ENCODE peak calls at places on chromosomes 7 and 10, in six cellular contexts. B is substantia nigra; A is fibroblast of mammary gland; M is iPS DF 6.9; F is stimulated activated CD4-positive, alpha-beta T cell treated with anti-CD3 and anti-CD28 coated beads, Interleukin-4, amount 100 ng/mL, for 1 hour; I is tibial artery. C is an unnamed sample.
A peak's percentile ranks its signal among the peaks of the same experiment; 100 is the strongest.

GRCh38 chr7:12942599-12942998 is 255.2 kb downstream of the ARL4A start:
- DNase-seq in I (no peak), B (no peak), A (no peak), F (no peak), M (no peak), C (no peak)

GRCh38 chr7:42812779-42813178 is 99.1 kb downstream of the C7orf25 start:
- DNase-seq in A (no peak), B (no peak), F (no peak), I (no peak), M (no peak), C (no peak)

GRCh38 chr10:123506455-123506854 is 159.7 kb upstream of the GPR26 start:
- DNase-seq in A (no peak), B (no peak), F (no peak), M (no peak), I (no peak), C (no peak)

GRCh38 chr7:568031-568680 is 48.5 kb upstream of the PDGFA start:
- DNase-seq in I (no peak), M (no peak), A (no peak), B (no peak), F (no peak), C (no peak)

GRCh38 chr10:116773306-116773705 is 30.9 kb upstream of the HSPA12A start:
- DNase-seq in M (no peak), B (no peak), F (no peak), I (no peak), A (no peak), C (no peak)

GRCh38 chr7:26202019-26202985 is 757 bp downstream of the CBX3 start:
- DNase-seq in F (peak; percentile 73), B (no peak), M (no peak), I (no peak), A (peak; percentile 39), C (peak; percentile 21)

GRCh38 chr10:119502214-119502613 is 40.3 kb downstream of the RGS10 start:
- DNase-seq in M (no peak), I (no peak), B (no peak), A (no peak), F (peak; percentile 74), C (no peak)

GRCh38 chr7:95777266-95777665 is 4.9 kb downstream of the DYNC1I1 start:
- DNase-seq in M (no peak), A (no peak), I (no peak), F (no peak), B (no peak), C (no peak)

GRCh38 chr10:46094931-46095755 is 49.1 kb upstream of the MSMB start:
- DNase-seq in A (no peak), M (no peak), I (no peak), B (no peak), F (peak; percentile 7), C (no peak)

GRCh38 chr7:48105045-48105444 is 16.0 kb downstream of the UPP1 start:
- DNase-seq in B (no peak), F (no peak), I (no peak), A (no peak), M (no peak), C (no peak)

GRCh38 chr7:155316427-155317113 is 18.9 kb downstream of the INSIG1 start:
- DNase-seq in I (no peak), F (no peak), B (no peak), A (no peak), M (no peak), C (no peak)

GRCh38 chr10:93384006-93384405 is 98.1 kb downstream of the MYOF start:
- DNase-seq in A (no peak), I (no peak), F (no peak), M (no peak), B (no peak), C (no peak)

GRCh38 chr10:126133906-126134703 is 237.7 kb downstream of the FANK1 start:
- DNase-seq in I (no peak), M (no peak), B (no peak), A (peak; percentile 83), F (no peak), C (no peak)

GRCh38 chr10:106956216-106956915 is 208.1 kb downstream of the SORCS1 start:
- DNase-seq in B (no peak), F (no peak), I (no peak), A (no peak), M (no peak), C (no peak)

GRCh38 chr7:134562136-134562535 is 13.2 kb downstream of the AKR1B15 start:
- DNase-seq in B (no peak), I (no peak), A (peak; percentile 91), M (no peak), F (no peak), C (no peak)

GRCh38 chr7:133678137-133678814 is 425.4 kb downstream of the EXOC4 start:
- DNase-seq in I (no peak), F (no peak), M (no peak), A (no peak), B (no peak), C (no peak)

GRCh38 chr7:12771378-12771877 is 84.0 kb downstream of the ARL4A start:
- DNase-seq in F (no peak), I (no peak), B (peak; percentile 9), M (no peak), A (peak; percentile 53), C (peak; percentile 5)

GRCh38 chr10:14588084-14588937 is 186.4 kb downstream of the FAM107B start:
- DNase-seq in F (peak; percentile 61), M (no peak), B (no peak), I (peak; percentile 82), A (peak; percentile 88), C (no peak)

GRCh38 chr7:104133238-104133637 is 74.6 kb downstream of the ORC5 start:
- DNase-seq in I (no peak), F (no peak), M (no peak), A (no peak), B (no peak), C (no peak)

GRCh38 chr10:59905735-59906416 is 480 bp downstream of the CCDC6 start:
- DNase-seq in F (peak; percentile 28), M (no peak), I (no peak), A (peak; percentile 8), B (no peak), C (no peak)

GRCh38 chr7:92808006-92808405 is 28.4 kb downstream of the CDK6 start:
- DNase-seq in B (no peak), F (no peak), A (peak; percentile 77), M (no peak), I (no peak), C (no peak)

GRCh38 chr7:17027143-17027802 is 145.5 kb upstream of the AGR3 start:
- DNase-seq in F (no peak), A (peak; percentile 26), I (no peak), B (no peak), M (no peak), C (no peak)

GRCh38 chr7:66557214-66558200 is 71.2 kb upstream of the KCTD7 start:
- DNase-seq in A (peak; percentile 43), I (peak; percentile 81), F (peak; percentile 77), B (peak; percentile 23), M (peak; percentile 25), C (peak; percentile 55)

GRCh38 chr10:14146005-14146404 is 184.7 kb downstream of the FRMD4A start:
- DNase-seq in I (no peak), M (no peak), A (peak; percentile 59), B (no peak), F (no peak), C (no peak)

GRCh38 chr7:158125091-158125490 is 462.5 kb downstream of the PTPRN2 start:
- DNase-seq in A (no peak), B (no peak), I (peak; percentile 31), F (no peak), M (no peak), C (no peak)

GRCh38 chr7:129147723-129148122 is 3.2 kb downstream of the TSPAN33 start:
- DNase-seq in B (no peak), A (no peak), M (no peak), I (no peak), F (no peak), C (no peak)

GRCh38 chr10:101143354-101143648 is 12.2 kb downstream of the TLX1 start:
- DNase-seq in A (no peak), F (no peak), M (no peak), B (no peak), I (no peak), C (no peak)

GRCh38 chr10:122544493-122544892 is 16.1 kb upstream of the DMBT1 start:
- DNase-seq in I (no peak), M (no peak), A (no peak), F (no peak), B (no peak), C (no peak)

GRCh38 chr10:3139135-3139910 is 33.3 kb downstream of the PITRM1 start:
- DNase-seq in A (no peak), I (peak; percentile 64), F (no peak), B (no peak), M (no peak), C (no peak)